ENCODE peak calls at places on chromosomes 5 and 9, in four cellular contexts. R is adrenal gland, D is sigmoid colon, J is Peyer's patch. L is an unnamed sample. For H3K27me3, the result is how much of the 10 kb centered on the place peaks cover.

GRCh38 chr5:170408189-170408588 is 19.0 kb upstream of the KCNMB1 start:
- DNase-seq in R (no peak), D (no peak), J (no peak), L (no peak)

GRCh38 chr5:126656397-126657007 is 55.8 kb downstream of the PHAX start:
- DNase-seq in R (peak), D (no peak), J (no peak), L (no peak)

GRCh38 chr9:33024126-33024965 is 727 bp upstream of the DNAJA1 start:
- DNase-seq in R (peak), D (peak), J (no peak), L (peak)

GRCh38 chr5:100790170-100790665 is 112.9 kb downstream of the ST8SIA4 start:
- DNase-seq in R (no peak), D (no peak), J (no peak), L (no peak)

GRCh38 chr5:36502608-36503007 is 103.8 kb upstream of the SLC1A3 start:
- DNase-seq in R (no peak), D (no peak), J (no peak), L (no peak)

GRCh38 chr5:72996632-72997031 is 40.8 kb downstream of the FCHO2 start:
- DNase-seq in R (no peak), D (no peak), J (no peak), L (no peak)

GRCh38 chr5:76074487-76074886 is 8.7 kb upstream of the SV2C start:
- DNase-seq in R (no peak), D (no peak), J (no peak), L (no peak)

GRCh38 chr5:126970517-126971017 is 59.8 kb downstream of the MARCHF3 start:
- DNase-seq in R (peak), D (no peak), J (no peak), L (no peak)

GRCh38 chr5:18720002-18720401 is 1085.7 kb downstream of the TAF11L14 start:
- DNase-seq in R (no peak), D (no peak), J (no peak), L (no peak)

GRCh38 chr9:121985792-121986494 is 107.2 kb downstream of the TTLL11 start:
- DNase-seq in R (no peak), D (no peak), J (no peak), L (no peak)

GRCh38 chr9:38443181-38443580 is 18.9 kb upstream of the IGFBPL1 start:
- DNase-seq in R (no peak), D (no peak), J (no peak), L (no peak)

GRCh38 chr5:56099346-56099745 is 104.6 kb upstream of the IL6ST start:
- DNase-seq in R (no peak), D (no peak), J (no peak), L (no peak)

GRCh38 chr9:121744687-121745395 is 93.4 kb downstream of the DAB2IP start:
- DNase-seq in R (no peak), D (no peak), J (no peak), L (no peak)

GRCh38 chr9:77999231-77999631 is 32.4 kb downstream of the GNAQ start:
- DNase-seq in R (no peak), D (no peak), J (no peak), L (no peak)

GRCh38 chr5:76958976-76959767 is 6.3 kb downstream of the CRHBP start:
- DNase-seq in R (no peak), D (no peak), J (no peak), L (no peak)

GRCh38 chr9:99057665-99058625 is 47.0 kb upstream of the TGFBR1 start:
- DNase-seq in R (no peak), D (no peak), J (peak), L (no peak)

GRCh38 chr9:22037954-22038690 is 29.0 kb upstream of the CDKN2B start:
- DNase-seq in R (no peak), D (no peak), J (no peak), L (no peak)

GRCh38 chr5:150296496-150296895 is 6.2 kb downstream of the ARSI start:
- DNase-seq in R (no peak), D (peak), J (no peak), L (no peak)

GRCh38 chr9:105191508-105192118 is 52.8 kb upstream of the SLC44A1 start:
- DNase-seq in R (peak), D (no peak), J (no peak), L (peak)

GRCh38 chr9:75788006-75788634 is 102.4 kb upstream of the PCSK5 start:
- DNase-seq in R (no peak), D (no peak), J (no peak), L (no peak)

GRCh38 chr5:81156732-81157131 is 76.4 kb upstream of the CKMT2 start:
- DNase-seq in R (no peak), D (no peak), J (no peak), L (no peak)

GRCh38 chr5:10315824-10316509 is 8.3 kb upstream of the CMBL start:
- DNase-seq in R (no peak), D (peak), J (no peak), L (no peak)

GRCh38 chr9:111400564-111400898 is 70.5 kb upstream of the OR2K2 start:
- DNase-seq in R (no peak), D (no peak), J (no peak), L (no peak)

GRCh38 chr5:98880598-98880997 is 48.2 kb downstream of the CHD1 start:
- DNase-seq in R (no peak), D (no peak), J (no peak), L (no peak)

GRCh38 chr5:8033261-8033660 is 164.3 kb downstream of the MTRR start:
- DNase-seq in R (no peak), D (no peak), J (no peak), L (no peak)

GRCh38 chr9:1978941-1979340 is 36.2 kb upstream of the SMARCA2 start:
- DNase-seq in R (peak), D (no peak), J (no peak), L (no peak)

GRCh38 chr5:174799146-174799545 is 74.8 kb downstream of the MSX2 start:
- DNase-seq in R (no peak), D (no peak), J (no peak), L (no peak)

GRCh38 chr5:132753135-132753987 is 6.1 kb downstream of the CCNI2 start:
- DNase-seq in R (no peak), D (peak), J (no peak), L (no peak)

GRCh38 chr9:2469681-2470141 is 151.9 kb upstream of the VLDLR start:
- DNase-seq in R (peak), D (no peak), J (no peak), L (peak)

GRCh38 chr5:116669261-116670049 is 94.8 kb upstream of the SEMA6A start:
- DNase-seq in R (no peak), D (no peak), J (no peak), L (no peak)

GRCh38 chr9:34338664-34339063 is 9.3 kb downstream of the NUDT2 start:
- DNase-seq in R (no peak), D (peak), J (no peak), L (no peak)

GRCh38 chr9:126612813-126613641 is 701 bp upstream of the LMX1B start:
- DNase-seq in R (no peak), D (peak), J (no peak), L (no peak)

GRCh38 chr5:90549223-90549622 is 9.4 kb upstream of the ADGRV1 start:
- DNase-seq in R (no peak), D (no peak), J (no peak), L (no peak)

GRCh38 chr5:171313481-171314206 is 4.6 kb downstream of the TLX3 start:
- DNase-seq in R (no peak), D (no peak), J (no peak), L (no peak)

DNA sequence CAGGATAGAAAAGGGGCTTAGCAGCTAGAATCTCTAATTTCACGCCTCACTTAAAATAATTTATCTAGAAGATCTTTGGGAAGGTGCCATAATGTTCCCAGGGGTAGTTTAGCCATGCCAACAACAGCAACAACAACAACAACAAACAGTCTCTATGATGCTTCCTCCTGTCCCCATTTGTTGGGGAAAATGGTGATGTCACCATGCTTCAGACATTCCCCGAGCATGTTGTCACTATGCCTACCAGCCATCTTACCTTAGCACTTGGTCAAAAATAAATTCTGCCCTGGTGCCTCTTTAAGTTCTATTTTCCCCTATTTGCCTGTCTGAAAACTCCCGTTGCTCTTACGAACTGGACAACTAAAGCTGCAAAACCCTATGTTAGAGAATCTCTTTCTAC is 76.6 kb downstream of the KCNN2 start:
- DNase-seq in R (no peak), D (no peak), J (no peak), L (no peak)
- H3K27me3 ChIP-seq in R (under half), D (under half), J (under half), L (under half)

DNA sequence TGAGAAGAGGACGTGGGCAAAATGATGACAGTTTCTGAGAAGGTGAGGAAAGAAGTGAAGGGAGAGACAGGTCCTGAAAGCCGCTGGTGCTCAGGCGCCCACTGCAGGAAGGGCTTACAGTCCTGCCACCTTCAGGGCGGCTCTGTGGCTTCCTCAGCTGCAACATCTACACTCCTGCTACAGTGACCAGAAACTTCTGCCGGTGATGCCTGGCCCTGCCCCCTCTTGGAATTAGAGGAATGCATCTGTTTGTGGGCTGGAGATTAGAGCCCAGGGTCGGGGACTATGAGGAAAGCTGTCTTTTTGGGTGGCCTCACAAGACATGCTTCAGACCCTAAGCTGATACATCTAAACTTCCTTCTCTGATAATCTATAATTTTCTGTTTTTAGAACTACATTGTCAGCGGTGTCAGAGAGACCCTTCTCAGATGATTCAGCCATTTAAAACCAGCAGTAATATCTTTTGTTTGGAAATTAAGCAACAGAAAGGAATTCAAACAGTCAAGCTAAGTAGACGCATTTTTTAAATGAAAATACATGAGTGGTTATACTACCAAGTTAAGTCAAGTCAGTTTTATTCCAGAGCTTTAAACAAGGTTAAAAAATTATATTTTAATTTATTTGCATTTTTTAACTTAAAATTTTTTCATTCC is 30.4 kb downstream of the PRDM6 start:
- DNase-seq in R (no peak), D (no peak), J (no peak), L (no peak)
- TF ChIP-seq CTCF in R (no peak), D (no peak), J (no peak), L (no peak)

GRCh38 chr9:96619109-96619435 is 571 bp downstream of the CDC14B start:
- DNase-seq in R (no peak), D (peak), J (no peak), L (peak)

GRCh38 chr9:96619491-96620154 is at the start of gene CDC14B:
- DNase-seq in R (peak), D (peak), J (peak), L (peak)

GRCh38 chr9:96617439-96618185 is 2.0 kb downstream of the CDC14B start:
- DNase-seq in R (no peak), D (no peak), J (no peak), L (no peak)

GRCh38 chr9:96616817-96617438 is 2.7 kb downstream of the CDC14B start:
- DNase-seq in R (no peak), D (no peak), J (no peak), L (no peak)

GRCh38 chr9:96618209-96619108 is 1.2 kb downstream of the CDC14B start:
- DNase-seq in R (peak), D (peak), J (no peak), L (no peak)
- TF ChIP-seq POLR2A in R (no peak), D (no peak), J (peak), L (no peak)

GRCh38 chr5:123037104-123037418 is 536 bp upstream of the PPIC start:
- DNase-seq in R (no peak), D (no peak), J (no peak), L (no peak)

GRCh38 chr5:123035320-123035949 is 1.1 kb downstream of the PPIC start:
- DNase-seq in R (peak), D (peak), J (no peak), L (peak)

GRCh38 chr5:123036391-123037103 is at the start of gene PPIC:
- DNase-seq in R (peak), D (peak), J (peak), L (peak)

GRCh38 chr5:123033157-123033671 is 3.3 kb downstream of the PPIC start:
- DNase-seq in R (no peak), D (no peak), J (no peak), L (no peak)

DNA sequence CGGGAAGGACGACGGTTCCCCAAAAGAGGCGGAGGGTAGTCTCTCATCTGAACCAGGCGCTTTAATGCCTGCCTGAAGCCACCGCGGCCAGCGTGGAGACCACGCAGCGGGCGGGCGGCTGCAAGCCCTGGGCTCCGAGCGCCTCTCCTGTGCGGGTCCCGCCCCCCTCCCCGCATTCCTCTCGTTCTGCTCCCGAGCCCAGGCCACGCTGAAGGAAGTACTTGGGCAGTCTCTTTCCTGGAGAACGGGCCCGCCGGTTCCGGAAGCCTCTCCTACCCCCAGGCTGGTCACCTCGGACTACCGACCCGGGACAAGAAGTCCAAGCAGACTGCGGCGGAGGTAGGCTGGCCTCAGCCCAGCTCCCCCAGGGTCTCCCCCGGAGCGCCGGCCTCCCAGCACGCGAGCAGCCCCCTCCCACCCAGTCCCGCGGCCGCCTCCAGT is 555 bp downstream of the PPIC start:
- DNase-seq in R (peak), D (peak), J (no peak), L (peak)
- H3K27me3 ChIP-seq in R (under half), D (under half), J (under half), L (under half)

GRCh38 chr5:68129364-68129763 is 86.2 kb upstream of the PIK3R1 start:
- DNase-seq in R (no peak), D (no peak), J (no peak), L (no peak)

GRCh38 chr5:68130253-68130652 is 85.3 kb upstream of the PIK3R1 start:
- DNase-seq in R (no peak), D (no peak), J (no peak), L (no peak)

GRCh38 chr5:68134669-68135313 is 80.8 kb upstream of the PIK3R1 start:
- DNase-seq in R (no peak), D (no peak), J (no peak), L (no peak)

GRCh38 chr5:68137451-68138190 is 77.9 kb upstream of the PIK3R1 start:
- DNase-seq in R (no peak), D (no peak), J (no peak), L (no peak)

GRCh38 chr5:68134033-68134668 is 81.4 kb upstream of the PIK3R1 start:
- DNase-seq in R (no peak), D (no peak), J (no peak), L (no peak)
- TF ChIP-seq CTCF in R (no peak), D (no peak), J (no peak), L (no peak)

GRCh38 chr9:127612993-127613954 is 1.2 kb downstream of the STXBP1 start:
- DNase-seq in R (peak), D (peak), J (peak), L (peak)
- TF ChIP-seq POLR2A in R (peak), D (peak), J (no peak), L (peak)

GRCh38 chr5:115166744-115167393 is 2.8 kb downstream of the TRIM36 start:
- DNase-seq in R (no peak), D (no peak), J (no peak), L (no peak)

GRCh38 chr5:115168829-115169391 is 798 bp downstream of the TRIM36 start:
- DNase-seq in R (peak), D (no peak), J (no peak), L (no peak)

GRCh38 chr5:115170924-115171510 is 1.3 kb upstream of the TRIM36 start:
- DNase-seq in R (no peak), D (no peak), J (no peak), L (no peak)

GRCh38 chr5:115169392-115170127 is at the start of gene TRIM36:
- DNase-seq in R (peak), D (peak), J (peak), L (peak)

GRCh38 chr5:115170128-115170923 is 618 bp upstream of the TRIM36 start:
- DNase-seq in R (no peak), D (no peak), J (no peak), L (no peak)
- H3K27me3 ChIP-seq in R (under half), D (under half), J (under half), L (under half)

GRCh38 chr9:108443278-108443633 is 412.5 kb downstream of the ACTL7B start:
- DNase-seq in R (no peak), D (no peak), J (no peak), L (no peak)

GRCh38 chr9:108444400-108445358 is 411.1 kb downstream of the ACTL7B start:
- DNase-seq in R (peak), D (peak), J (no peak), L (peak)

GRCh38 chr9:108445431-108446018 is 410.3 kb downstream of the ACTL7B start:
- DNase-seq in R (no peak), D (peak), J (no peak), L (no peak)

GRCh38 chr9:108442604-108443277 is 413.0 kb downstream of the ACTL7B start:
- DNase-seq in R (no peak), D (no peak), J (no peak), L (no peak)

GRCh38 chr9:108443741-108444140 is 412.0 kb downstream of the ACTL7B start:
- DNase-seq in R (no peak), D (no peak), J (no peak), L (no peak)
- TF ChIP-seq CTCF in R (no peak), D (no peak), J (no peak), L (no peak)

GRCh38 chr9:129688285-129689043 is 23.0 kb downstream of the PRRX2 start:
- DNase-seq in R (no peak), D (no peak), J (no peak), L (no peak)
- TF ChIP-seq POLR2A in R (no peak), D (no peak), J (no peak), L (no peak)